ENCODE peak calls at places on chromosome 13, in ten cellular contexts. P, E, Q, R, T, V, D, Y, F and X are unnamed samples. For H3K36me3, the result is how much of the 10 kb centered on the place peaks cover.

GRCh38 chr13:24664726-24665409 is 15.3 kb upstream of the ATP12A start:
- DNase-seq in P (no peak), E (no peak), Q (no peak), R (no peak), T (peak), V (no peak), D (no peak), Y (no peak), F (no peak), X (peak)

GRCh38 chr13:93660664-93661063 is 434.1 kb downstream of the GPC6 start:
- DNase-seq in P (no peak), E (no peak), Q (no peak), R (no peak), T (no peak), V (no peak), D (no peak), Y (no peak), F (no peak), X (no peak)

GRCh38 chr13:38905081-38905480 is 85.5 kb downstream of the STOML3 start:
- DNase-seq in P (no peak), E (no peak), Q (no peak), R (no peak), T (no peak), V (no peak), D (no peak), Y (no peak), F (no peak), X (peak)

GRCh38 chr13:27012482-27013197 is 159.0 kb downstream of the USP12 start:
- DNase-seq in P (no peak), E (no peak), Q (no peak), R (no peak), T (peak), V (no peak), D (no peak), Y (no peak), F (no peak), X (peak)

GRCh38 chr13:26061947-26062346 is 10.1 kb upstream of the SHISA2 start:
- DNase-seq in P (no peak), E (no peak), Q (peak), R (no peak), T (peak), V (no peak), D (no peak), Y (no peak), F (no peak), X (peak)

GRCh38 chr13:25037057-25037813 is 58.7 kb upstream of the PABPC3 start:
- DNase-seq in P (peak), E (no peak), Q (peak), R (peak), T (peak), V (peak), D (peak), Y (peak), F (peak), X (peak)

GRCh38 chr13:34459856-34460255 is 482.2 kb upstream of the NBEA start:
- DNase-seq in P (no peak), E (no peak), Q (no peak), R (no peak), T (no peak), V (no peak), D (no peak), Y (no peak), F (no peak), X (no peak)

GRCh38 chr13:95477187-95477586 is 75.3 kb upstream of the CLDN10 start:
- DNase-seq in P (no peak), E (no peak), Q (no peak), R (no peak), T (no peak), V (no peak), D (no peak), Y (no peak), F (no peak), X (no peak)

GRCh38 chr13:26895081-26895807 is 134.7 kb upstream of the GPR12 start:
- DNase-seq in P (no peak), E (no peak), Q (no peak), R (no peak), T (no peak), V (no peak), D (no peak), Y (no peak), F (no peak), X (no peak)

GRCh38 chr13:107466326-107466725 is 749.0 kb downstream of the LIG4 start:
- DNase-seq in P (no peak), E (no peak), Q (peak), R (no peak), T (peak), V (no peak), D (no peak), Y (no peak), F (no peak), X (peak)

GRCh38 chr13:70630247-70630646 is 522.0 kb upstream of the KLHL1 start:
- DNase-seq in P (no peak), E (no peak), Q (no peak), R (no peak), T (peak), V (no peak), D (no peak), Y (no peak), F (no peak), X (peak)

GRCh38 chr13:77697208-77698103 is at the start of gene SLAIN1:
- DNase-seq in P (peak), E (no peak), Q (peak), R (peak), T (peak), V (peak), D (peak), Y (peak), F (peak), X (no peak)

GRCh38 chr13:57665471-57665870 is 33.9 kb downstream of the PCDH17 start:
- DNase-seq in P (no peak), E (no peak), Q (no peak), R (no peak), T (no peak), V (no peak), D (no peak), Y (no peak), F (no peak), X (no peak)

GRCh38 chr13:80160110-80160509 is 180.8 kb downstream of the SPRY2 start:
- DNase-seq in P (no peak), E (no peak), Q (no peak), R (no peak), T (no peak), V (no peak), D (no peak), Y (no peak), F (no peak), X (no peak)

GRCh38 chr13:74771964-74772363 is 637.8 kb upstream of the KLF12 start:
- DNase-seq in P (no peak), E (no peak), Q (no peak), R (no peak), T (peak), V (no peak), D (no peak), Y (no peak), F (no peak), X (peak)

GRCh38 chr13:40145139-40145538 is 489.7 kb downstream of the COG6 start:
- DNase-seq in P (no peak), E (no peak), Q (no peak), R (no peak), T (no peak), V (no peak), D (no peak), Y (no peak), F (no peak), X (no peak)

GRCh38 chr13:112356190-112356589 is 20.0 kb upstream of the SPACA7 start:
- DNase-seq in P (no peak), E (no peak), Q (no peak), R (no peak), T (no peak), V (no peak), D (no peak), Y (no peak), F (no peak), X (no peak)

GRCh38 chr13:48086272-48086671 is 8.6 kb downstream of the MED4 start:
- DNase-seq in P (no peak), E (no peak), Q (no peak), R (no peak), T (no peak), V (no peak), D (no peak), Y (no peak), F (no peak), X (no peak)
- H3K36me3 ChIP-seq in P (under half), E (under half), Q (under half), R (under half), T (under half), V (under half), D (under half), Y (under half), F (under half), X (under half)

DNA sequence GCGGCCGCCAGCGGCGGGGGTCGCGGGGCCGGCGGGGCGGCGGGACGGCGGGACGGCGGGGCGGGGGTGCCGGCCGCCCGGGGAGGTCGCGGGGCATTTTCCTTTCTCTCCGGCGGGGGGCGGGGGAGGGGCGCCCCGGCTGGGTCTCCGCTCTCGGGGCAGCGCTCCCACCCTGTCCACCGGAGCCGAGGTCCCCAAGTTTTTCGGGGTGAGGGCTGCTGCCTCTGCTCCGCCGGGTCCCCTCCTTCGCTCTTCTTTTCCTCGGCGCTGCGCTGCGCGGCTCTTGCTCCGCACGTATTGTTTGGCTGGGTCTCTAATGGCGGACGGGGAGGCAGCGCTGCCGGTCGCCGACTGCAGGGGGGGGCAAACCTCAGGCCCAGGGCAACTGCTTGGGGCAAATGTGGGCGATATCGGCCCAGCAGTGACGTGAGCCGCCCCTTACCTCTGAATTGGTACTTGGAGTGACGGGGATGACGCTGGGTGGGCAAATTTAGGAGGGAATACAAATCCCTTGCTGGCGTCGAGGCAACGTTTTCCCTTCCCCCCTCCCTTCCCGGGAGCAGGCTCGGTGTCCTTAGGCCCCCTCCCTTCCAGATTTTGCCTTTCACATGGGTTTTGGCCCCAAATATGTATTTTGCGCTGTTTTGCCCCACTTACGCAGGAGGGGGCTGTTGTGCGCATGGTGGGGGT is 759 bp downstream of the ZMYM2 start:
- DNase-seq in P (peak), E (peak), Q (peak), R (peak), T (peak), V (peak), D (peak), Y (peak), F (peak), X (peak)
- TF ChIP-seq CTCF in P (no peak), E (peak), Q (no peak), R (no peak), T (no peak), V (no peak), D (no peak), Y (no peak), F (no peak), X (peak)

GRCh38 chr13:99523838-99524237 is 22.6 kb downstream of the TM9SF2 start:
- DNase-seq in P (no peak), E (no peak), Q (no peak), R (no peak), T (peak), V (no peak), D (no peak), Y (no peak), F (no peak), X (no peak)

GRCh38 chr13:99526549-99526948 is 25.3 kb downstream of the TM9SF2 start:
- DNase-seq in P (no peak), E (no peak), Q (no peak), R (no peak), T (no peak), V (no peak), D (no peak), Y (no peak), F (no peak), X (no peak)

GRCh38 chr13:99517984-99518383 is 16.7 kb downstream of the TM9SF2 start:
- DNase-seq in P (no peak), E (no peak), Q (no peak), R (no peak), T (no peak), V (no peak), D (no peak), Y (no peak), F (no peak), X (no peak)

GRCh38 chr13:99525967-99526366 is 24.7 kb downstream of the TM9SF2 start:
- DNase-seq in P (no peak), E (no peak), Q (no peak), R (no peak), T (no peak), V (no peak), D (no peak), Y (no peak), F (no peak), X (no peak)

GRCh38 chr13:99522288-99522687 is 21.0 kb downstream of the TM9SF2 start:
- DNase-seq in P (no peak), E (no peak), Q (no peak), R (no peak), T (no peak), V (no peak), D (no peak), Y (no peak), F (no peak), X (no peak)
- H3K36me3 ChIP-seq in P (under half), E (under half), Q (under half), R (under half), T (under half), V (under half), D (under half), Y (under half), F (under half), X (under half)

DNA sequence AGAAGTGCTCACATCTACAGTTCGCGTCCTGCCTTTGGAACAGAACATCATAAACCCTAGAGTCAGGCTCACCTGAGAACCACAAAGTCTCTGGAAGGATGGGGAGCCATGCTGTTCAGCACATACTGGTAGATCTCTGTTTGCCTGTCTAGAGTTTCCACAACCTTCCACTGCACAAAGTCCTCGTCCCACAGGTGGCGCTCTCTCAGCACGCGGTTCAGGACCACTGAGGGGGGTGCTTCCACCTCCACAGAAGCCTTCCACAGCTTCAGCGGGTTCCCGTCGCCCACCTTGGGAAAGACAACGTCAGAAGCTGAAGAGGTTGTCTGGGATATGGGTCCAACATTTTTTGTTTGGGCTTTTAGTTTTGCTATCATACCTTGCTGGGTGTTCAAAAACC is 93.6 kb downstream of the KL start:
- DNase-seq in P (no peak), E (no peak), Q (no peak), R (no peak), T (no peak), V (no peak), D (no peak), Y (no peak), F (no peak), X (no peak)
- TF ChIP-seq CTCF in P (no peak), E (no peak), Q (peak), R (peak), T (peak), V (no peak), D (no peak), Y (no peak), F (no peak), X (no peak)

GRCh38 chr13:110467516-110467915 is 94.0 kb downstream of the RAB20 start:
- DNase-seq in P (no peak), E (no peak), Q (no peak), R (no peak), T (no peak), V (no peak), D (no peak), Y (no peak), F (no peak), X (no peak)
- H3K36me3 ChIP-seq in P (under half), E (under half), Q (under half), R (under half), T (under half), V (under half), D (under half), Y (under half), F (under half), X (under half)

DNA sequence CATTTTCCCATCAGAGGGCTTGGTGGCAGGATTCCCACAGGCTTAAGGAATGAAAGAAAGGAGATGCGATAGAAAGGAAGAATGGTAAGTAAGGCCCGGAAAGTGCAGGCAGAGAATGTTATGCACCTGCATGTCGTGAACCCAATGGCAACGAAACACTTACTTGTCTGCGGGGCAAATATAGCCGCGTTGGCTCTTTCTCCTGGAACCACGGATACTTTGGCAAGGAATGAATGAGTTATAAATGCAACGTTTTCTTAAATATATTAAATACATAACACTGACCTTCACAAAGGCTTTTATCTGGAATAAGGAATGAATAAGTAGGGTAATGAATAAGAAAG is 192.1 kb downstream of the KATNAL1 start:
- DNase-seq in P (no peak), E (no peak), Q (no peak), R (no peak), T (no peak), V (no peak), D (no peak), Y (no peak), F (no peak), X (no peak)
- TF ChIP-seq CTCF in P (no peak), E (no peak), Q (no peak), R (no peak), T (no peak), V (no peak), D (no peak), Y (no peak), F (no peak), X (no peak)

DNA sequence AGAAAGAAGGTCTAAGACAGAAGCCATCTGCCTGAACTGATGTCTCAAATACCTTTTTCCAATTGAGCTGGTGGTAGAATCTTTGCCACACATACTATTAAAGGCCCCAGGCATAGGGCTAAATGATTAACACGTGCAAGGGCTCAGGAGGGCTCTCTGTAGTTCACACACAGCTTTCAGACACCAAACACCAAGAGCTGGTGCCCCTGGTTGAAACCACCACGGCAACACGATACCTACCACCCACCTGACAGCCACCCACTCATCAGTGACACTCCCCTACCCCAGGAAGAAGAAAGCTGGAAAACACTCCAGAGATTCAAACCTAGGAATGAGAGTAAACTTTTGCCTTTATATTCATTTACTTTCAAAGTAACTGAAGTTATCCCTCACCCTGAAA is 26.8 kb downstream of the IRS2 start:
- DNase-seq in P (no peak), E (no peak), Q (no peak), R (no peak), T (no peak), V (no peak), D (no peak), Y (no peak), F (no peak), X (no peak)
- H3K36me3 ChIP-seq in P (under half), E (under half), Q (under half), R (under half), T (under half), V (under half), D (under half), Y (under half), F (under half), X (under half)

GRCh38 chr13:33270906-33271538 is 14.5 kb downstream of the STARD13 start:
- DNase-seq in P (no peak), E (no peak), Q (no peak), R (no peak), T (no peak), V (no peak), D (no peak), Y (no peak), F (no peak), X (no peak)

GRCh38 chr13:33274264-33274663 is 11.3 kb downstream of the STARD13 start:
- DNase-seq in P (no peak), E (no peak), Q (no peak), R (no peak), T (peak), V (no peak), D (no peak), Y (no peak), F (no peak), X (no peak)

GRCh38 chr13:33271759-33272158 is 13.8 kb downstream of the STARD13 start:
- DNase-seq in P (no peak), E (no peak), Q (no peak), R (no peak), T (no peak), V (no peak), D (no peak), Y (no peak), F (no peak), X (no peak)

GRCh38 chr13:33275916-33276315 is 9.6 kb downstream of the STARD13 start:
- DNase-seq in P (no peak), E (no peak), Q (no peak), R (no peak), T (no peak), V (no peak), D (no peak), Y (no peak), F (no peak), X (no peak)

DNA sequence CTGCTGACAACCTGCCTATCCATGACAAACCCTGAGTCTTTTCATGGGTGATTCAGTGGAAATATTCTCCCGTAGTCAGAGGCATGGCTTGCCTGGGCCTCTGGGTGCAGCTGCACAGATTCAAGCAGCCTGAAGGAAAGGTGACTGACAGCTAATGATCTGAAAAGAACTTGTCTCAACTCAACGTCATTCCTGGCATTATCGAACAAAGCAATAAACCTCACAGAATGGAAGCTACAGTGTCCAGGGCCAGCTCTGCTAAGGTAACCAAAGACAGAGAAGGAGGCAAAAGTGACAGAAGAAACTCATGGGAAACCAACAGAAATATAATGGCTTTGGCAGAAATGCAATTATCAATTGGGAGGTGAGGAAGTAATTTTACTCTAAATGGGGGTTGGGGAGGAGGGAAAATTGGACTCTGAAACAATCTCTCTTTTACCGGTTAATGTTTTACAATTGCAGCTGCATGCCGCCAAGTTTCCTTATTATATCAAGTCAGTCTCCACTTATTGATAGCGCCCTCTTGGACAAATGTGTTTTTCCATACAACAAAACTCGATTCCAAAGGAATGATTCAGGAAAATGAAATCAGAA is 12.9 kb downstream of the STARD13 start:
- DNase-seq in P (no peak), E (no peak), Q (peak), R (no peak), T (peak), V (no peak), D (no peak), Y (no peak), F (peak), X (peak)
- TF ChIP-seq CTCF in P (no peak), E (no peak), Q (no peak), R (no peak), T (no peak), V (no peak), D (no peak), Y (no peak), F (no peak), X (no peak)

GRCh38 chr13:113631341-113632095 is 26.5 kb downstream of the ATP4B start:
- DNase-seq in P (no peak), E (no peak), Q (no peak), R (no peak), T (no peak), V (no peak), D (no peak), Y (no peak), F (no peak), X (no peak)

GRCh38 chr13:113632706-113633484 is 25.1 kb downstream of the ATP4B start:
- DNase-seq in P (no peak), E (no peak), Q (no peak), R (no peak), T (no peak), V (no peak), D (no peak), Y (no peak), F (no peak), X (no peak)

GRCh38 chr13:113635048-113635420 is 23.0 kb downstream of the ATP4B start:
- DNase-seq in P (no peak), E (no peak), Q (no peak), R (no peak), T (no peak), V (no peak), D (no peak), Y (no peak), F (no peak), X (no peak)

GRCh38 chr13:113634279-113635047 is 23.5 kb downstream of the ATP4B start:
- DNase-seq in P (no peak), E (no peak), Q (no peak), R (no peak), T (no peak), V (no peak), D (no peak), Y (no peak), F (no peak), X (no peak)

GRCh38 chr13:113633485-113633873 is 24.5 kb downstream of the ATP4B start:
- DNase-seq in P (no peak), E (no peak), Q (no peak), R (no peak), T (no peak), V (no peak), D (no peak), Y (no peak), F (no peak), X (no peak)
- H3K36me3 ChIP-seq in P (under half), E (under half), Q (under half), R (under half), T (under half), V (under half), D (under half), Y (under half), F (under half), X (under half)